ENCODE peak calls at places on chromosomes 16 and 17, in six cellular contexts. T is HTR-8/SVneo, X is right cardiac atrium, S is T47D, M is SJSA1, R is NCI-H187. N is an unnamed sample.

GRCh38 chr16:20216818-20217217 is 110.5 kb downstream of the GP2 start:
- DNase-seq in T (no peak), X (no peak), S (no peak), M (no peak), R (no peak), N (no peak)

GRCh38 chr17:77476920-77477805 is 336.4 kb downstream of the SEC14L1 start:
- DNase-seq in T (peak; percentile 67), X (peak; percentile 77), S (peak; percentile 58), M (peak; percentile 92), R (no peak), N (peak; percentile 99)

GRCh38 chr17:29212681-29213121 is 32.5 kb upstream of the MYO18A start:
- DNase-seq in T (no peak), X (no peak), S (no peak), M (no peak), R (no peak), N (peak; percentile 83)

GRCh38 chr17:7048968-7049367 is 5.1 kb upstream of the SLC16A11 start:
- DNase-seq in T (no peak), X (no peak), S (no peak), M (no peak), R (no peak), N (no peak)

GRCh38 chr16:2585651-2586081 is 47.8 kb downstream of the PDPK1 start:
- DNase-seq in T (no peak), X (no peak), S (no peak), M (no peak), R (no peak), N (no peak)

GRCh38 chr17:70184207-70184606 is 14.9 kb downstream of the KCNJ2 start:
- DNase-seq in T (no peak), X (no peak), S (no peak), M (no peak), R (no peak), N (no peak)

GRCh38 chr17:68292689-68293040 is 1.4 kb downstream of the ARSG start:
- DNase-seq in T (no peak), X (no peak), S (no peak), M (no peak), R (no peak), N (no peak)

GRCh38 chr17:75518201-75518600 is 1.9 kb downstream of the TSEN54 start:
- DNase-seq in T (no peak), X (no peak), S (no peak), M (no peak), R (no peak), N (no peak)

GRCh38 chr17:66982011-66982508 is 17.6 kb downstream of the CACNG4 start:
- DNase-seq in T (no peak), X (no peak), S (no peak), M (peak; percentile 66), R (no peak), N (no peak)

GRCh38 chr16:9092963-9093477 is 1.6 kb downstream of the HAPSTR1 start:
- DNase-seq in T (no peak), X (no peak), S (no peak), M (no peak), R (no peak), N (peak; percentile 48)

GRCh38 chr16:56783332-56783731 is 53.4 kb downstream of the NUP93 start:
- DNase-seq in T (no peak), X (no peak), S (no peak), M (no peak), R (no peak), N (no peak)

GRCh38 chr17:40281663-40282062 is 6.0 kb upstream of the CDC6 start:
- DNase-seq in T (no peak), X (no peak), S (peak; percentile 62), M (peak; percentile 45), R (no peak), N (no peak)

GRCh38 chr16:12185563-12185962 is 209.0 kb downstream of the SNX29 start:
- DNase-seq in T (no peak), X (no peak), S (no peak), M (no peak), R (no peak), N (no peak)

GRCh38 chr16:84194470-84195200 is 3.7 kb downstream of the ADAD2 start:
- DNase-seq in T (no peak), X (no peak), S (no peak), M (no peak), R (peak; percentile 14), N (no peak)

GRCh38 chr16:84043486-84044107 is 1.0 kb upstream of the SLC38A8 start:
- DNase-seq in T (no peak), X (no peak), S (no peak), M (no peak), R (no peak), N (peak; percentile 53)

GRCh38 chr16:11585460-11586374 is 1.0 kb downstream of the LITAF start:
- DNase-seq in T (no peak), X (peak; percentile 26), S (no peak), M (no peak), R (no peak), N (peak; percentile 60)

GRCh38 chr17:11896199-11896598 is 101.1 kb downstream of the ZNF18 start:
- DNase-seq in T (no peak), X (no peak), S (no peak), M (no peak), R (no peak), N (no peak)

GRCh38 chr17:47717261-47717697 is 15.8 kb upstream of the TBX21 start:
- DNase-seq in T (no peak), X (no peak), S (no peak), M (no peak), R (no peak), N (no peak)

N was measured in GM23248.